ENCODE peak calls at places on chromosomes 6 and 20, in seven cellular contexts. N is tibial nerve, W is heart right ventricle, Q is astrocyte of the cerebellum, D is fibroblast of lung, B is fibroblast of pulmonary artery, P is sigmoid colon. I is an unnamed sample.

GRCh38 chr6:157683707-157684106 is 139.3 kb upstream of the SNX9 start:
- DNase-seq in B (no peak), W (no peak), N (no peak), Q (no peak), D (no peak), P (no peak), I (no peak)

GRCh38 chr6:2855061-2855519 is 13.4 kb upstream of the SERPINB1 start:
- DNase-seq in P (no peak), N (no peak), Q (no peak), D (no peak), W (no peak), B (peak; percentile 85), I (no peak)

GRCh38 chr6:170404036-170404435 is 97.5 kb downstream of the FAM120B start:
- DNase-seq in W (no peak), Q (no peak), B (no peak), P (no peak), N (no peak), D (peak; percentile 82), I (no peak)

GRCh38 chr6:35776364-35777215 is at the start of gene CLPSL2:
- DNase-seq in N (no peak), Q (no peak), W (no peak), B (peak; percentile 15), P (no peak), D (no peak), I (no peak)

GRCh38 chr20:60589624-60590023 is 631.4 kb downstream of the CDH26 start:
- DNase-seq in B (no peak), D (peak; percentile 5), N (no peak), Q (no peak), P (no peak), W (no peak), I (no peak)

GRCh38 chr6:155311583-155311982 is 2.7 kb downstream of the TFB1M start:
- DNase-seq in B (no peak), P (no peak), N (no peak), D (no peak), Q (no peak), W (no peak), I (no peak)

GRCh38 chr6:165034271-165034741 is 275.1 kb downstream of the C6orf118 start:
- DNase-seq in Q (no peak), P (no peak), N (no peak), D (no peak), B (no peak), W (no peak), I (no peak)

GRCh38 chr6:166341915-166342292 is 441 bp downstream of the SFT2D1 start:
- DNase-seq in W (no peak), N (no peak), P (no peak), D (peak; percentile 23), B (no peak), Q (no peak), I (no peak)

GRCh38 chr6:97160280-97160679 is 122.7 kb downstream of the MMS22L start:
- DNase-seq in W (no peak), P (no peak), D (peak; percentile 6), B (no peak), N (no peak), Q (no peak), I (no peak)

GRCh38 chr6:119385994-119386393 is 36.4 kb upstream of the MAN1A1 start:
- DNase-seq in Q (no peak), D (no peak), W (no peak), P (no peak), B (no peak), N (no peak), I (no peak)

GRCh38 chr6:28910901-28911680 is 12.7 kb downstream of the TRIM27 start:
- DNase-seq in Q (no peak), B (no peak), P (no peak), D (no peak), W (no peak), N (no peak), I (no peak)

GRCh38 chr6:170136541-170137175 is 154.2 kb downstream of the DLL1 start:
- DNase-seq in B (no peak), W (no peak), D (no peak), N (no peak), Q (no peak), P (peak; percentile 57), I (no peak)

GRCh38 chr6:99434702-99435530 is 9.8 kb upstream of the PNISR start:
- DNase-seq in B (peak; percentile 59), W (no peak), Q (peak; percentile 16), N (no peak), P (no peak), D (peak; percentile 30), I (no peak)

GRCh38 chr6:30062471-30063178 is 1.6 kb downstream of the POLR1H start:
- DNase-seq in N (no peak), W (no peak), P (no peak), B (no peak), Q (no peak), D (no peak), I (no peak)

GRCh38 chr6:48068326-48069191 is 42.4 kb downstream of the PTCHD4 start:
- DNase-seq in N (no peak), Q (no peak), P (no peak), B (no peak), D (peak; percentile 23), W (peak; percentile 13), I (no peak)

GRCh38 chr6:166466178-166467122 is 83.7 kb upstream of the MPC1 start:
- DNase-seq in B (peak; percentile 91), Q (peak; percentile 84), N (no peak), W (no peak), P (no peak), D (peak; percentile 98), I (peak; percentile 82)

GRCh38 chr20:38228436-38228835 is 32.1 kb downstream of the KIAA1755 start:
- DNase-seq in W (no peak), Q (no peak), B (peak; percentile 19), P (no peak), N (no peak), D (no peak), I (no peak)

GRCh38 chr20:44745560-44746366 is at the start of gene KCNK15:
- DNase-seq in B (no peak), N (no peak), W (peak; percentile 50), D (peak; percentile 33), Q (no peak), P (peak; percentile 77), I (no peak)

GRCh38 chr20:8527998-8528397 is 395.9 kb downstream of the PLCB1 start:
- DNase-seq in D (peak; percentile 88), N (no peak), W (no peak), P (no peak), Q (peak; percentile 57), B (peak; percentile 88), I (no peak)

GRCh38 chr6:25007269-25007699 is 71.5 kb upstream of the RIPOR2 start:
- DNase-seq in D (no peak), W (no peak), P (no peak), Q (no peak), B (no peak), N (no peak), I (no peak)

GRCh38 chr20:17679786-17680127 is 2.3 kb downstream of the RRBP1 start:
- DNase-seq in Q (no peak), D (no peak), B (no peak), N (no peak), P (no peak), W (no peak), I (no peak)
- H3K4me3 ChIP-seq in Q (peak overlapping the region; percentile 58), D (peak overlapping the region; percentile 78), B (peak overlapping the region; percentile 84), N (peak overlapping the region; percentile 80), P (no peak overlapping the region), W (no peak overlapping the region), I (peak overlapping the region; percentile 80)

DNA sequence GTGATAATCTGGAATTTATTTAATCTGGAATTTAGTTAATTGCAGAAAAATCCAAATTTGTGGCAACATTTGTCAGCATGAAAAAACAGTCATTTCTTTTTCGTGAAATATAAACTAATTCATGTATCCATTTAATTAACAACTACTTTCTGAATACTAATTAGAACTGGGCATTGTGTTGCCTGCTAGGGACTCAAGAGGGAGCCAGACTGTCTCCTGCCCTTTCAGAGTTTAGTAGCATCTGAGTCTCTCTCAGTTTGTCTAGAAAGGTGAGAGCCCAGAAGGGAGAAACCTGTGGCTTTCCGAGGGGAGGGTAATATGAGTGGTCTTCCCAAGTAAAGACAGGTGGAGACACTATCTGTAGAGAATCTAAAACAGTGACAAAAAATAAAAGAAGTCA is 210.9 kb upstream of the HDDC2 start:
- DNase-seq in D (no peak), P (no peak), Q (no peak), W (no peak), N (no peak), B (peak; percentile 6), I (no peak)
- TF ChIP-seq CTCF in D (peak; percentile 22), P (no peak), Q (peak; percentile 17), W (no peak), N (no peak), B (peak; percentile 44), I (peak; percentile 31)

GRCh38 chr20:64165866-64166600 is 1.8 kb downstream of the MYT1 start:
- DNase-seq in P (no peak), B (no peak), N (no peak), Q (no peak), W (no peak), D (no peak), I (no peak)

GRCh38 chr20:64162239-64162621 is 2.0 kb upstream of the MYT1 start:
- DNase-seq in Q (no peak), W (no peak), N (no peak), D (no peak), P (no peak), B (no peak), I (no peak)

GRCh38 chr20:64161595-64162238 is 2.5 kb upstream of the MYT1 start:
- DNase-seq in N (no peak), P (no peak), W (peak; percentile 37), Q (peak; percentile 9), D (peak; percentile 47), B (peak; percentile 62), I (no peak)

GRCh38 chr20:64164123-64164836 is at the start of gene MYT1:
- DNase-seq in W (no peak), P (no peak), B (no peak), Q (no peak), D (no peak), N (no peak), I (no peak)

DNA sequence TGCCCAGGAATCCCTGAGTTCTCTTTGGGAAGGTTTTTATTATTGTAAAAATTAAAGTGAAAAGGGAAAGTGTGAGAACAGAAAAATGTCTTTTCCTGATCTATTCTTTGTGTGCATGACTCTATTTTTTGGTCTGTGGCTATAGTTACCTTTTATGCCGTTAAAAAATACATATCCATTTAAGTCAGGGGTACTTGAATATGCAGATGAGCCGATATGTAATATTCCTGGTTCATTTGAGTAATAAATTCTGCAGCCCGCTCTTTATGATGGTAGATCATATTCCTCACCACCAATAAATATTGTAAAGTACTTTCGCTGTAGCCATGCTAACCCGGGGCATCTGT is 503 bp upstream of the MYT1 start:
- DNase-seq in W (no peak), D (no peak), Q (no peak), N (no peak), B (no peak), P (no peak), I (no peak)
- H3K4me3 ChIP-seq in W (no peak overlapping the region), D (no peak overlapping the region), Q (no peak overlapping the region), N (no peak overlapping the region), B (no peak overlapping the region), P (no peak overlapping the region), I (no peak overlapping the region)

DNA sequence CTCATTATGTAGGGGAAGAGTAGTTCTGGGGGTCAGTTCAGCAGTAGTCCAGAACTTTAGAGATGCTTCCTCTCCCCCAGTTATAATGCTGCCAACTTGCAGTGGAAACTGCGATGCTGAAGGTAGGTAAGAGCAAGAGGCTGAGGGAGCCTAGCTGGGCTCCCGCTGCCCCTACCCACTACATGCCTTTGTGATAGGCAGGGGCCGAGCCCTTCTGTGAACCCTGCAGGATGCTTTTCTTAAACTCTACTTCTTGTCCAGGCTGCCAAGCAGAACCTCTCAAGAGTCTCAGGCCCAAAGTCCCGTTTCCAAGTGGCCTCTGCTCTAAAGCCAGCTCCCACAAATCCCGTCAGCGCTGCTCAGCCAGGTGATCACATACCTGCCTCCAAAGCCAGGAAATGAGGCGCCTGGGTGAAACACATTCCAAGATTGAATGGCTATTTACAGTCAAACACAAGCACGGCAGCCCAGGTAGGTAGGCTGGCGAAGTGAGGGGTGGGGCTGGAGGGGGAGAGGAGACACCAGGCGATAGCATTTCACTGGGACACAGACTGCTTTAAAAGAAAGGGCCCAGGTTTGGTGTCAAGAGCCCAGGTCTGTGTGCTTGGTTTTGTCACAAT is 150.7 kb downstream of the CD24 start:
- DNase-seq in W (no peak), Q (no peak), P (no peak), B (no peak), N (no peak), D (no peak), I (no peak)
- TF ChIP-seq CTCF in W (no peak), Q (no peak), P (no peak), B (no peak), N (no peak), D (no peak), I (no peak)

I was measured in AG09309.